ENCODE peak calls at places on chromosomes 6 and 20, in four cellular contexts. J is HepG2, E is GM12878, P is H1. C is an unnamed sample.

GRCh38 chr6:30185846-30186484 is 22.6 kb downstream of the TRIM15 start:
- DNase-seq in E (no peak), P (no peak), J (no peak), C (no peak)

GRCh38 chr6:27544612-27545260 is 71.8 kb upstream of the ZNF184 start:
- DNase-seq in E (no peak), J (no peak), P (no peak), C (no peak)

GRCh38 chr6:44576132-44576601 is 188.7 kb downstream of the CDC5L start:
- DNase-seq in J (no peak), E (no peak), P (no peak), C (no peak)

GRCh38 chr6:154509421-154510143 is 903 bp downstream of the CNKSR3 start:
- DNase-seq in J (peak), E (no peak), P (no peak), C (peak)

GRCh38 chr20:38920411-38920810 is 5.8 kb upstream of the FAM83D start:
- DNase-seq in E (no peak), J (no peak), P (no peak), C (no peak)

GRCh38 chr6:106141441-106142237 is 55.5 kb downstream of the PRDM1 start:
- DNase-seq in P (no peak), J (no peak), E (peak), C (no peak)

GRCh38 chr6:66558189-66558588 is 851.2 kb upstream of the EYS start:
- DNase-seq in P (no peak), E (no peak), J (peak), C (no peak)

GRCh38 chr6:132161283-132161682 is 210.1 kb upstream of the CCN2 start:
- DNase-seq in J (peak), E (no peak), P (no peak), C (no peak)

GRCh38 chr6:138386897-138387296 is 9.2 kb downstream of the SMIM28 start:
- DNase-seq in E (no peak), P (no peak), J (no peak), C (no peak)

GRCh38 chr20:62160876-62161275 is 17.3 kb downstream of the SS18L1 start:
- DNase-seq in P (no peak), E (no peak), J (no peak), C (no peak)

GRCh38 chr6:5943591-5943990 is 63.1 kb downstream of the NRN1 start:
- DNase-seq in J (no peak), E (no peak), P (no peak), C (no peak)

GRCh38 chr20:12970372-12970821 is 38.4 kb upstream of the SPTLC3 start:
- DNase-seq in J (peak), P (no peak), E (no peak), C (no peak)

GRCh38 chr6:12595161-12595792 is 121.3 kb upstream of the PHACTR1 start:
- DNase-seq in J (no peak), P (no peak), E (no peak), C (no peak)

GRCh38 chr6:149586149-149586548 is 20.0 kb downstream of the GINM1 start:
- DNase-seq in P (no peak), E (no peak), J (no peak), C (no peak)

GRCh38 chr6:111872521-111873177 is 603 bp downstream of the FYN start:
- DNase-seq in E (no peak), P (no peak), J (no peak), C (peak)

GRCh38 chr6:148799647-148800046 is 52.8 kb downstream of the UST start:
- DNase-seq in J (no peak), E (no peak), P (no peak), C (no peak)

GRCh38 chr6:72740135-72740534 is 118.3 kb downstream of the KCNQ5 start:
- DNase-seq in E (peak), P (no peak), J (no peak), C (no peak)

GRCh38 chr6:150119256-150119655 is 23.6 kb upstream of the PPP1R14C start:
- DNase-seq in P (no peak), E (no peak), J (no peak), C (no peak)

GRCh38 chr6:66638099-66638498 is 931.1 kb upstream of the EYS start:
- DNase-seq in J (no peak), E (no peak), P (no peak), C (no peak)

GRCh38 chr6:100370265-100370664 is 94.5 kb downstream of the SIM1 start:
- DNase-seq in P (no peak), J (no peak), E (no peak), C (no peak)

GRCh38 chr20:36085686-36086267 is 68.8 kb upstream of the EPB41L1 start:
- DNase-seq in J (peak), E (no peak), P (no peak), C (no peak)

GRCh38 chr20:38050691-38051090 is 17.1 kb downstream of the RPRD1B start:
- DNase-seq in J (no peak), P (no peak), E (no peak), C (no peak)

GRCh38 chr6:137661601-137662000 is 167.4 kb upstream of the OLIG3 start:
- DNase-seq in P (peak), E (no peak), J (peak), C (no peak)

GRCh38 chr6:144443157-144443556 is 158.0 kb downstream of the UTRN start:
- DNase-seq in E (no peak), P (no peak), J (no peak), C (no peak)

GRCh38 chr6:110357696-110358535 is at the start of gene METTL24:
- DNase-seq in J (no peak), P (no peak), E (no peak), C (peak)

GRCh38 chr6:151098166-151098565 is 141.6 kb upstream of the AKAP12 start:
- DNase-seq in E (no peak), P (no peak), J (no peak), C (no peak)

GRCh38 chr6:112651239-112651638 is 304.1 kb downstream of the RFPL4B start:
- DNase-seq in E (no peak), J (no peak), P (no peak), C (no peak)

GRCh38 chr6:1580109-1580508 is 29.6 kb upstream of the FOXC1 start:
- DNase-seq in E (no peak), J (no peak), P (no peak), C (no peak)

GRCh38 chr6:49054311-49054710 is 408.7 kb downstream of the MMUT start:
- DNase-seq in E (no peak), J (no peak), P (no peak), C (no peak)
- H2AFZ ChIP-seq in E (no peak), J (no peak), P (no peak), C (no peak)

GRCh38 chr6:35687658-35688604 is 784 bp downstream of the FKBP5 start:
- DNase-seq in E (peak), J (no peak), P (no peak), C (peak)
- TF ChIP-seq TCF12 in E (no peak), J (peak), P (no peak), C (no peak)

GRCh38 chr20:50371878-50372769 is 138.1 kb upstream of the PTPN1 start:
- DNase-seq in P (no peak), J (peak), E (no peak), C (no peak)

GRCh38 chr20:50374541-50375078 is 135.6 kb upstream of the PTPN1 start:
- DNase-seq in J (no peak), P (no peak), E (no peak), C (no peak)

GRCh38 chr20:50376179-50376887 is 133.8 kb upstream of the PTPN1 start:
- DNase-seq in E (no peak), J (no peak), P (no peak), C (no peak)

GRCh38 chr20:50372770-50373088 is 137.5 kb upstream of the PTPN1 start:
- DNase-seq in P (no peak), E (no peak), J (peak), C (no peak)

DNA sequence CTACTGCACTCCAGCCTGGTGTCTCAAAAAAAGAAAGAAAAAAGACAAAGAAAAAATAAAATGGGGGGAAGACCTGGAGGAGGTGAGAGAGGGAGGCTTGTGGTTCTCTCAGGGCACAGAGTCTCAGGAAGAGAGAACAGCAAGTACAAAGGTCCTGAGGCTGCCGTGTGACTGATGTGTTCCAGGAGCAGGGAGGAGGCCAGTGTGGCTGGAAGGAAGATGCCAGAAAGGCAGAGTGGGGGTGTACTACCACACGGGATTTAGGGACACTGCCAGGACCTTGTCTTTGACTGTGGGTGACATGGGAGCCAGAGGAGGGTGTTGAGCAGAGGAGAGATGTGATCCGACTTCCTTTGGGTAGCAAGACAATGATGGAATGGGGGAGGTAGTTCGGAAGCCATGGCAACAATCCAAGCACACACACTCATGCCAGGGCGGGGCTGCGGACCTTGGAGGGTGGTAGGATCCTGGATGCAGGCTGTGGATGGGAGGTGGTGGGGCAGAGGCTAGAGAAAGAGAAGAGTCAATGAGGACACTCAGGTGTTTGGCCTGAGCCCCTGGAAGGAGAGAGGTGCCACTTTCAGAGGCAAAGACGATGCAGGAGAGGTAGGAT is 136.4 kb upstream of the PTPN1 start:
- DNase-seq in E (no peak), P (no peak), J (no peak), C (no peak)
- H2AFZ ChIP-seq in E (no peak), P (no peak), J (no peak), C (no peak)

GRCh38 chr20:10111144-10111771 is 76.5 kb downstream of the ANKEF1 start:
- DNase-seq in P (no peak), J (peak), E (no peak), C (no peak)
- TF ChIP-seq TCF12 in P (no peak), J (no peak), E (no peak), C (no peak)

DNA sequence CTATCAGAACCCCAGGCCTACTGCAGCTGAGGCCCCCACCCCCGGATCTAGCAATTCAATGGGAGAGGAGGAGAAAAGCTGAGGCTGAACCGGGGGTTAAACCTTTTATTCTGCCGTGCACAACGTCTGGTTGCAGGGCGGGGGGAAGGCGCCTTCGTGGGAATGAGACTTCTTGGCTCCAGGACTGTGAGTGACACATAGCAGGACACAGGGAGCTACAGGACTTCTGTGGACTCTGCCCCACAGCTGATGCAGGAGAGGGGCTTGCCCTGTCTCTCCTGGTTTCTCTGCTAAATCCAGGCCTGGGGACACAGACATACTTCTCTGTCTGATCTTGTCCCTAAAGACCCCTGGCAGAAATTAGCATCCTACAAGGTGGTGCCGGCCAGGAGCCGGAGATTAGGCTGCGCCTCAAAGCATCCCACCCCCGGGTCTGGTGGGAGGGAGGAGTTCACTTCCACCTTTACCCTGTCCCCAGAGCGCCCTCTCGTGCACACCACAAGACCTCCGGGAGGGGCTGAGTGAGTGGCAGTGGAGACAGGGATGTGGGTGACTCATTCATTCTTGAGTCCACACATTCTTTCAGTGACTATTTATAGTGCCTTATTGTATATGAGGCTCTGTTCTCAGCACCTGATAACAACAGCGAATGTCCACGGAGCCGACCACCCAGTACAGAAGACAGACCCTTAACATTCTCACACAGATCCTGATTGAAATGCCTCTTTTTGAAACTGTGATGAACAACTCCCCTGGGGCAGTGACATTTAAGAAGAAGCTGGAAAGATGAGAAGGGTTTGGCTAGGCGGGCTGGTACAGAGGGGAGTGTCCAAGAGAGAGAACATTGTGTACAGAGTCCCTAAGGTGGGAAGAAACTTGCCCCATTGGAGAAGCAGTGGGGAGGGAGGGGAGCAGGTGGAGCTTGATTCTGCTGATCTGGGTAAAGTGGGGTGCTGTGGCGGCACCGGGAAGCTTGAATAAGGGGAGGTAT is 38.9 kb downstream of the GMPR start:
- DNase-seq in J (peak), E (no peak), P (peak), C (peak)
- H2AFZ ChIP-seq in J (no peak), E (no peak), P (no peak), C (peak)

GRCh38 chr6:20327141-20327540 is 74.5 kb upstream of the E2F3 start:
- DNase-seq in P (no peak), E (no peak), J (no peak), C (no peak)

GRCh38 chr6:20331042-20331441 is 70.6 kb upstream of the E2F3 start:
- DNase-seq in E (no peak), P (no peak), J (no peak), C (no peak)

GRCh38 chr6:20326422-20326728 is 75.3 kb upstream of the E2F3 start:
- DNase-seq in E (no peak), P (no peak), J (no peak), C (no peak)

GRCh38 chr6:20325641-20326421 is 75.8 kb upstream of the E2F3 start:
- DNase-seq in P (no peak), J (no peak), E (no peak), C (no peak)

GRCh38 chr6:20328266-20328946 is 73.3 kb upstream of the E2F3 start:
- DNase-seq in J (no peak), P (no peak), E (no peak), C (no peak)
- TF ChIP-seq TCF12 in J (no peak), P (no peak), E (no peak), C (no peak)

GRCh38 chr6:109240370-109241084 is 141.7 kb downstream of the CD164 start:
- DNase-seq in J (no peak), P (no peak), E (no peak), C (no peak)
- H2AFZ ChIP-seq in J (peak), P (no peak), E (no peak), C (no peak)

GRCh38 chr6:119241124-119241491 is 108.5 kb downstream of the MAN1A1 start:
- DNase-seq in J (peak), E (peak), P (no peak), C (no peak)

GRCh38 chr6:119243657-119244056 is 105.9 kb downstream of the MAN1A1 start:
- DNase-seq in J (no peak), E (no peak), P (no peak), C (no peak)

GRCh38 chr6:119243037-119243436 is 106.5 kb downstream of the MAN1A1 start:
- DNase-seq in P (no peak), E (no peak), J (no peak), C (no peak)

GRCh38 chr6:119241540-119242309 is 107.8 kb downstream of the MAN1A1 start:
- DNase-seq in J (no peak), P (no peak), E (no peak), C (no peak)

GRCh38 chr6:119240257-119241123 is 109.1 kb downstream of the MAN1A1 start:
- DNase-seq in E (no peak), J (no peak), P (peak), C (no peak)
- TF ChIP-seq TCF12 in E (no peak), J (no peak), P (no peak), C (no peak)

GRCh38 chr6:2876210-2877056 is 26.7 kb downstream of the SERPINB9 start:
- DNase-seq in P (no peak), E (no peak), J (peak), C (peak)
- H2AFZ ChIP-seq in P (no peak), E (peak), J (no peak), C (peak)